ENCODE peak calls at places on chromosome 6, in four cellular contexts. K is upper lobe of right lung, U is HCT116, S is naive B cell. M is an unnamed sample.

GRCh38 chr6:137165375-137166246 is 7.8 kb downstream of the IL22RA2 start:
- DNase-seq in K (no peak), U (peak), S (no peak), M (peak)

GRCh38 chr6:167662881-167663205 is 163.9 kb upstream of the AFDN start:
- DNase-seq in K (no peak), U (no peak), S (no peak), M (no peak)

GRCh38 chr6:166751051-166751595 is 124.1 kb upstream of the RPS6KA2 start:
- DNase-seq in K (no peak), U (no peak), S (peak), M (no peak)

GRCh38 chr6:133834472-133835170 is 54.3 kb upstream of the TCF21 start:
- DNase-seq in K (no peak), U (no peak), S (no peak), M (no peak)

GRCh38 chr6:169970306-169970988 is 219.0 kb downstream of the ERMARD start:
- DNase-seq in K (peak), U (no peak), S (no peak), M (no peak)

GRCh38 chr6:109322825-109323580 is 59.3 kb downstream of the CD164 start:
- DNase-seq in K (no peak), U (no peak), S (peak), M (peak)

GRCh38 chr6:135230702-135231468 is 49.8 kb downstream of the MYB start:
- DNase-seq in K (no peak), U (no peak), S (no peak), M (no peak)

GRCh38 chr6:149962461-149963211 is 1.1 kb upstream of the ULBP1 start:
- DNase-seq in K (no peak), U (no peak), S (no peak), M (no peak)

GRCh38 chr6:3748208-3748701 is 3.3 kb downstream of the PXDC1 start:
- DNase-seq in K (no peak), U (peak), S (no peak), M (peak)

GRCh38 chr6:79498842-79499241 is 38.4 kb downstream of the LCA5 start:
- DNase-seq in K (no peak), U (no peak), S (no peak), M (no peak)

GRCh38 chr6:151276112-151276745 is 36.5 kb downstream of the AKAP12 start:
- DNase-seq in K (no peak), U (no peak), S (no peak), M (peak)

GRCh38 chr6:158752613-158753012 is 66.6 kb downstream of the EZR start:
- DNase-seq in K (no peak), U (no peak), S (no peak), M (no peak)

GRCh38 chr6:97626586-97627441 is 343.8 kb upstream of the MMS22L start:
- DNase-seq in K (no peak), U (no peak), S (no peak), M (peak)

GRCh38 chr6:79461205-79461604 is 76.0 kb downstream of the LCA5 start:
- DNase-seq in K (no peak), U (no peak), S (no peak), M (no peak)

GRCh38 chr6:149212202-149212601 is 105.3 kb upstream of the TAB2 start:
- DNase-seq in K (no peak), U (no peak), S (no peak), M (no peak)

GRCh38 chr6:66902457-66902856 is 1195.4 kb upstream of the EYS start:
- DNase-seq in K (no peak), U (no peak), S (no peak), M (no peak)

GRCh38 chr6:45822864-45823263 is 192.8 kb downstream of the CLIC5 start:
- DNase-seq in K (no peak), U (no peak), S (no peak), M (no peak)

GRCh38 chr6:18211338-18211737 is 53.0 kb downstream of the DEK start:
- DNase-seq in K (no peak), U (no peak), S (no peak), M (no peak)

GRCh38 chr6:90219168-90219985 is 77.3 kb downstream of the BACH2 start:
- DNase-seq in K (no peak), U (no peak), S (no peak), M (peak)

M was measured in epithelial cell of esophagus.